ENCODE peak calls at places on chromosomes 3 and 15, in nine cellular contexts. M is NCI-H2171 treated with DMSO at 0.1 percent for 48 hours; H is T-helper 2 cell treated with Interferon-gamma antibody and Interleukin-4, amounts not matched to agents 5 μg/mL and 100 μg/mL, for 36 hours; O is tibial nerve; K is A172; U is NCI-H774; Q is stimulated activated CD4-positive, alpha-beta T cell treated with anti-CD3 and anti-CD28 coated beads, Interleukin-4, amount 100 ng/mL, for 48 hours; F is HS-5; C is CD8-positive, alpha-beta memory T cell. X is an unnamed sample.
A peak's percentile ranks its signal among the peaks of the same experiment; 100 is the strongest.

GRCh38 chr3:138242466-138242865 is 55.4 kb downstream of the ARMC8 start:
- DNase-seq in O (no peak), F (no peak), M (no peak), Q (no peak), K (no peak), H (no peak), U (no peak), C (no peak), X (no peak)

GRCh38 chr3:120506828-120507774 is 56.3 kb upstream of the FSTL1 start:
- DNase-seq in H (no peak), Q (no peak), C (no peak), F (no peak), K (peak; percentile 64), M (peak; percentile 64), O (peak; percentile 26), U (peak; percentile 28), X (no peak)

GRCh38 chr3:157763644-157764043 is 260.4 kb upstream of the VEPH1 start:
- DNase-seq in C (no peak), U (no peak), F (no peak), H (no peak), Q (no peak), O (no peak), M (no peak), K (no peak), X (no peak)

GRCh38 chr3:52671676-52672075 is 14.0 kb downstream of the PBRM1 start:
- DNase-seq in U (no peak), K (no peak), F (no peak), H (no peak), O (no peak), C (no peak), M (no peak), Q (no peak), X (no peak)

GRCh38 chr3:403826-404225 is 207.3 kb downstream of the CHL1 start:
- DNase-seq in H (no peak), K (no peak), O (no peak), M (no peak), Q (no peak), U (no peak), F (no peak), C (no peak), X (no peak)

GRCh38 chr3:23600178-23600577 is 205.6 kb upstream of the UBE2E1 start:
- DNase-seq in C (no peak), H (no peak), U (no peak), M (no peak), Q (no peak), F (peak; percentile 82), O (no peak), K (peak; percentile 95), X (peak; percentile 79)

GRCh38 chr3:88725440-88725839 is 382.0 kb upstream of the EPHA3 start:
- DNase-seq in Q (no peak), O (no peak), C (no peak), M (no peak), U (no peak), H (no peak), F (no peak), K (no peak), X (no peak)

GRCh38 chr3:139715736-139716135 is 38.0 kb upstream of the NMNAT3 start:
- DNase-seq in O (no peak), H (no peak), K (no peak), M (peak; percentile 82), C (no peak), U (no peak), Q (no peak), F (no peak), X (no peak)

GRCh38 chr15:67997996-67998395 is 56.1 kb upstream of the PIAS1 start:
- DNase-seq in O (no peak), K (peak; percentile 39), U (no peak), F (peak; percentile 69), C (no peak), Q (no peak), M (no peak), H (no peak), X (no peak)

GRCh38 chr15:52537459-52537858 is 8.8 kb upstream of the MYO5A start:
- DNase-seq in U (no peak), M (no peak), F (no peak), C (no peak), Q (no peak), O (no peak), K (no peak), H (no peak), X (no peak)

GRCh38 chr3:69250014-69250413 is 127.6 kb upstream of the LMOD3 start:
- DNase-seq in F (no peak), K (no peak), Q (peak; percentile 45), H (peak; percentile 45), M (no peak), U (peak; percentile 71), O (no peak), C (no peak), X (peak; percentile 93)